ENCODE peak calls at places on chromosomes 16 and 17, in nine cellular contexts. W is activated CD4-positive, alpha-beta T cell treated with anti-CD3 and anti-CD28 coated beads, Interleukin-2, amount 50 U/mL, for 48 hours; B is stimulated activated CD8-positive, alpha-beta memory T cell treated with anti-CD3 and anti-CD28 coated beads, Interleukin-2, amount 100 ng/mL, for 1 hour; N is CD4-positive, alpha-beta T cell; U is ACHN; G is H7; L is effector memory CD8-positive, alpha-beta T cell; Z is activated gamma-delta T cell; Q is amygdala. K is an unnamed sample.

GRCh38 chr17:12722282-12722681 is 56.6 kb downstream of the MYOCD start:
- DNase-seq in W (no peak), B (no peak), N (no peak), U (no peak), G (no peak), L (no peak), Z (no peak), Q (no peak), K (no peak)

GRCh38 chr16:56350491-56351405 is 74.6 kb downstream of the AMFR start:
- DNase-seq in W (no peak), B (no peak), N (no peak), U (peak; percentile 12), G (no peak), L (no peak), Z (no peak), Q (no peak), K (peak; percentile 39)

GRCh38 chr17:15261063-15261817 is 3.9 kb downstream of the PMP22 start:
- DNase-seq in W (peak; percentile 17), B (no peak), N (no peak), U (peak; percentile 76), G (peak; percentile 85), L (no peak), Z (no peak), Q (peak; percentile 39), K (peak; percentile 49)

GRCh38 chr16:56988161-56988947 is 1.0 kb upstream of the NLRC5 start:
- DNase-seq in W (no peak), B (no peak), N (no peak), U (no peak), G (peak; percentile 58), L (no peak), Z (no peak), Q (no peak), K (peak; percentile 53)

GRCh38 chr17:50767030-50767429 is 288 bp downstream of the ANKRD40CL start:
- DNase-seq in W (no peak), B (no peak), N (no peak), U (no peak), G (no peak), L (no peak), Z (no peak), Q (no peak), K (no peak)

GRCh38 chr16:47949276-47949675 is 206.5 kb downstream of the ABCC12 start:
- DNase-seq in W (no peak), B (no peak), N (no peak), U (no peak), G (no peak), L (no peak), Z (no peak), Q (no peak), K (no peak)

GRCh38 chr16:29231231-29231630 is 175.3 kb downstream of the NPIPB11 start:
- DNase-seq in W (no peak), B (no peak), N (no peak), U (no peak), G (no peak), L (no peak), Z (no peak), Q (no peak), K (no peak)

GRCh38 chr17:66543526-66543925 is 241.1 kb downstream of the PRKCA start:
- DNase-seq in W (no peak), B (no peak), N (no peak), U (no peak), G (no peak), L (no peak), Z (no peak), Q (no peak), K (no peak)

GRCh38 chr17:1650731-1651558 is 1.3 kb upstream of the RILP start:
- DNase-seq in W (no peak), B (no peak), N (no peak), U (no peak), G (no peak), L (no peak), Z (no peak), Q (no peak), K (peak; percentile 65)

GRCh38 chr16:23580391-23580790 is 15.7 kb downstream of the NDUFAB1 start:
- DNase-seq in W (no peak), B (no peak), N (no peak), U (no peak), G (no peak), L (no peak), Z (no peak), Q (no peak), K (no peak)

GRCh38 chr16:50279142-50279865 is 13.0 kb downstream of the ADCY7 start:
- DNase-seq in W (no peak), B (no peak), N (no peak), U (no peak), G (peak; percentile 60), L (no peak), Z (no peak), Q (peak; percentile 22), K (peak; percentile 64)

GRCh38 chr17:82367724-82368524 is 3.6 kb upstream of the UTS2R start:
- DNase-seq in W (no peak), B (no peak), N (no peak), U (peak; percentile 8), G (peak; percentile 79), L (no peak), Z (no peak), Q (no peak), K (no peak)

GRCh38 chr17:1390422-1391367 is 9.3 kb downstream of the YWHAE start:
- DNase-seq in W (no peak), B (no peak), N (no peak), U (no peak), G (no peak), L (no peak), Z (no peak), Q (no peak), K (no peak)

GRCh38 chr17:43381204-43381603 is 17.6 kb upstream of the ARL4D start:
- DNase-seq in W (no peak), B (no peak), N (no peak), U (no peak), G (no peak), L (no peak), Z (no peak), Q (no peak), K (no peak)

GRCh38 chr16:53775106-53775820 is 71.3 kb downstream of the FTO start:
- DNase-seq in W (no peak), B (no peak), N (no peak), U (no peak), G (no peak), L (no peak), Z (no peak), Q (no peak), K (no peak)

GRCh38 chr16:11621920-11622651 is 35.4 kb upstream of the LITAF start:
- DNase-seq in W (peak; percentile 44), B (peak; percentile 33), N (peak; percentile 46), U (no peak), G (no peak), L (peak; percentile 68), Z (peak; percentile 23), Q (no peak), K (no peak)

K was measured in right lobe of liver.